ENCODE peak calls at places on chromosomes 4 and X, in ten cellular contexts. One of them, this sample, is unnamed.

GRCh38 chrX:103404225-103405008 is 28.1 kb downstream of the BEX3 start:
- DNase-seq in PC-3: peak
- DNase-seq in GM23248: peak
- DNase-seq in K562: peak
- DNase-seq in DND-41: no peak
- DNase-seq in mammary epithelial cell: peak
- DNase-seq in GM23338: peak
- DNase-seq in keratinocyte: no peak
- DNase-seq in fibroblast of lung: peak
- DNase-seq in neural progenitor cell: peak
- DNase-seq in this sample: peak

GRCh38 chrX:41779058-41779564 is 55.1 kb downstream of the GPR82 start:
- DNase-seq in DND-41: no peak
- DNase-seq in neural progenitor cell: no peak
- DNase-seq in fibroblast of lung: peak
- DNase-seq in GM23248: peak
- DNase-seq in PC-3: peak
- DNase-seq in keratinocyte: no peak
- DNase-seq in K562: no peak
- DNase-seq in GM23338: no peak
- DNase-seq in mammary epithelial cell: peak
- DNase-seq in this sample: peak

GRCh38 chr4:128917781-128918180 is 108.3 kb downstream of the JADE1 start:
- DNase-seq in mammary epithelial cell: no peak
- DNase-seq in fibroblast of lung: no peak
- DNase-seq in GM23338: no peak
- DNase-seq in DND-41: peak
- DNase-seq in neural progenitor cell: no peak
- DNase-seq in K562: no peak
- DNase-seq in keratinocyte: no peak
- DNase-seq in PC-3: no peak
- DNase-seq in GM23248: no peak
- DNase-seq in this sample: no peak

GRCh38 chr4:87118826-87119225 is 101.6 kb downstream of the KLHL8 start:
- DNase-seq in mammary epithelial cell: peak
- DNase-seq in keratinocyte: no peak
- DNase-seq in GM23338: peak
- DNase-seq in fibroblast of lung: peak
- DNase-seq in neural progenitor cell: no peak
- DNase-seq in GM23248: peak
- DNase-seq in K562: peak
- DNase-seq in DND-41: peak
- DNase-seq in PC-3: no peak
- DNase-seq in this sample: no peak

GRCh38 chr4:22099896-22100295 is 151.3 kb upstream of the KCNIP4 start:
- DNase-seq in GM23338: no peak
- DNase-seq in K562: no peak
- DNase-seq in DND-41: no peak
- DNase-seq in keratinocyte: no peak
- DNase-seq in GM23248: peak
- DNase-seq in fibroblast of lung: peak
- DNase-seq in mammary epithelial cell: peak
- DNase-seq in neural progenitor cell: no peak
- DNase-seq in PC-3: no peak
- DNase-seq in this sample: no peak

GRCh38 chrX:115649461-115650063 is 88.6 kb downstream of the PLS3 start:
- DNase-seq in GM23338: peak
- DNase-seq in DND-41: no peak
- DNase-seq in K562: no peak
- DNase-seq in neural progenitor cell: no peak
- DNase-seq in fibroblast of lung: no peak
- DNase-seq in mammary epithelial cell: peak
- DNase-seq in GM23248: no peak
- DNase-seq in PC-3: peak
- DNase-seq in keratinocyte: no peak
- DNase-seq in this sample: no peak

GRCh38 chrX:71556026-71556425 is 22.2 kb upstream of the GCNA start:
- DNase-seq in keratinocyte: no peak
- DNase-seq in neural progenitor cell: no peak
- DNase-seq in GM23338: no peak
- DNase-seq in DND-41: no peak
- DNase-seq in mammary epithelial cell: no peak
- DNase-seq in fibroblast of lung: no peak
- DNase-seq in GM23248: no peak
- DNase-seq in PC-3: no peak
- DNase-seq in K562: no peak
- DNase-seq in this sample: no peak

GRCh38 chr4:44447563-44448504 is 775 bp downstream of the KCTD8 start:
- DNase-seq in GM23248: peak
- DNase-seq in PC-3: peak
- DNase-seq in keratinocyte: no peak
- DNase-seq in mammary epithelial cell: peak
- DNase-seq in GM23338: peak
- DNase-seq in neural progenitor cell: peak
- DNase-seq in DND-41: no peak
- DNase-seq in K562: no peak
- DNase-seq in fibroblast of lung: peak
- DNase-seq in this sample: peak

GRCh38 chr4:121034010-121034409 is 38.3 kb downstream of the NDNF start:
- DNase-seq in mammary epithelial cell: peak
- DNase-seq in fibroblast of lung: peak
- DNase-seq in neural progenitor cell: no peak
- DNase-seq in DND-41: no peak
- DNase-seq in GM23248: peak
- DNase-seq in K562: no peak
- DNase-seq in GM23338: no peak
- DNase-seq in keratinocyte: no peak
- DNase-seq in PC-3: no peak
- DNase-seq in this sample: peak

GRCh38 chrX:129932792-129933321 is 26.9 kb downstream of the UTP14A start:
- DNase-seq in fibroblast of lung: no peak
- DNase-seq in mammary epithelial cell: no peak
- DNase-seq in K562: peak
- DNase-seq in GM23248: peak
- DNase-seq in neural progenitor cell: peak
- DNase-seq in DND-41: no peak
- DNase-seq in PC-3: peak
- DNase-seq in keratinocyte: no peak
- DNase-seq in GM23338: peak
- DNase-seq in this sample: peak

GRCh38 chrX:150766351-150767044 is 73.3 kb downstream of the MTMR1 start:
- DNase-seq in mammary epithelial cell: no peak
- DNase-seq in GM23248: no peak
- DNase-seq in fibroblast of lung: no peak
- DNase-seq in DND-41: no peak
- DNase-seq in K562: peak
- DNase-seq in PC-3: no peak
- DNase-seq in keratinocyte: no peak
- DNase-seq in GM23338: peak
- DNase-seq in neural progenitor cell: no peak
- DNase-seq in this sample: no peak

GRCh38 chr4:137647375-137647774 is 115.1 kb upstream of the PCDH18 start:
- DNase-seq in neural progenitor cell: no peak
- DNase-seq in mammary epithelial cell: no peak
- DNase-seq in K562: no peak
- DNase-seq in fibroblast of lung: no peak
- DNase-seq in GM23248: no peak
- DNase-seq in DND-41: no peak
- DNase-seq in GM23338: no peak
- DNase-seq in keratinocyte: no peak
- DNase-seq in PC-3: peak
- DNase-seq in this sample: no peak

GRCh38 chrX:20038966-20039365 is 48.1 kb upstream of the BCLAF3 start:
- DNase-seq in fibroblast of lung: no peak
- DNase-seq in DND-41: no peak
- DNase-seq in K562: no peak
- DNase-seq in GM23338: no peak
- DNase-seq in PC-3: no peak
- DNase-seq in neural progenitor cell: no peak
- DNase-seq in GM23248: no peak
- DNase-seq in keratinocyte: no peak
- DNase-seq in mammary epithelial cell: peak
- DNase-seq in this sample: no peak

GRCh38 chrX:105837227-105837626 is 14.9 kb downstream of the NRK start:
- DNase-seq in mammary epithelial cell: peak
- DNase-seq in keratinocyte: no peak
- DNase-seq in DND-41: no peak
- DNase-seq in PC-3: peak
- DNase-seq in GM23248: no peak
- DNase-seq in fibroblast of lung: peak
- DNase-seq in GM23338: no peak
- DNase-seq in neural progenitor cell: peak
- DNase-seq in K562: no peak
- DNase-seq in this sample: peak

GRCh38 chrX:136879001-136879667 is 1.4 kb downstream of the RBMX start:
- DNase-seq in keratinocyte: no peak
- DNase-seq in GM23248: peak
- DNase-seq in fibroblast of lung: peak
- DNase-seq in DND-41: no peak
- DNase-seq in K562: no peak
- DNase-seq in mammary epithelial cell: peak
- DNase-seq in neural progenitor cell: no peak
- DNase-seq in GM23338: no peak
- DNase-seq in PC-3: no peak
- DNase-seq in this sample: no peak

GRCh38 chr4:174375422-174375821 is 91.7 kb downstream of the CEP44 start:
- DNase-seq in neural progenitor cell: no peak
- DNase-seq in GM23248: no peak
- DNase-seq in K562: peak
- DNase-seq in PC-3: peak
- DNase-seq in DND-41: no peak
- DNase-seq in mammary epithelial cell: no peak
- DNase-seq in fibroblast of lung: no peak
- DNase-seq in keratinocyte: no peak
- DNase-seq in GM23338: peak
- DNase-seq in this sample: no peak

GRCh38 chr4:183798249-183798920 is 106.7 kb upstream of the STOX2 start:
- DNase-seq in DND-41: no peak
- DNase-seq in GM23248: no peak
- DNase-seq in neural progenitor cell: peak
- DNase-seq in fibroblast of lung: no peak
- DNase-seq in PC-3: no peak
- DNase-seq in keratinocyte: no peak
- DNase-seq in mammary epithelial cell: peak
- DNase-seq in K562: no peak
- DNase-seq in GM23338: peak
- DNase-seq in this sample: peak
- TF ChIP-seq EZH2 in DND-41: no peak
- TF ChIP-seq EZH2 in GM23248: no peak
- TF ChIP-seq EZH2 in neural progenitor cell: peak
- TF ChIP-seq EZH2 in fibroblast of lung: peak
- TF ChIP-seq EZH2 in PC-3: no peak
- TF ChIP-seq EZH2 in keratinocyte: peak
- TF ChIP-seq EZH2 in mammary epithelial cell: no peak
- TF ChIP-seq EZH2 in K562: no peak
- TF ChIP-seq EZH2 in GM23338: peak
- TF ChIP-seq EZH2 in this sample: no peak

GRCh38 chr4:56655627-56656345 is 25.3 kb downstream of the HOPX start:
- DNase-seq in fibroblast of lung: no peak
- DNase-seq in DND-41: no peak
- DNase-seq in PC-3: no peak
- DNase-seq in neural progenitor cell: peak
- DNase-seq in mammary epithelial cell: no peak
- DNase-seq in GM23338: peak
- DNase-seq in GM23248: peak
- DNase-seq in K562: no peak
- DNase-seq in keratinocyte: no peak
- DNase-seq in this sample: peak
- TF ChIP-seq EZH2 in fibroblast of lung: no peak
- TF ChIP-seq EZH2 in DND-41: no peak
- TF ChIP-seq EZH2 in PC-3: no peak
- TF ChIP-seq EZH2 in neural progenitor cell: peak
- TF ChIP-seq EZH2 in mammary epithelial cell: peak
- TF ChIP-seq EZH2 in GM23338: peak
- TF ChIP-seq EZH2 in GM23248: peak
- TF ChIP-seq EZH2 in K562: no peak
- TF ChIP-seq EZH2 in keratinocyte: no peak
- TF ChIP-seq EZH2 in this sample: no peak

GRCh38 chrX:25003066-25003849 is 12.5 kb downstream of the ARX start:
- DNase-seq in DND-41: no peak
- DNase-seq in GM23248: no peak
- DNase-seq in mammary epithelial cell: no peak
- DNase-seq in keratinocyte: no peak
- DNase-seq in neural progenitor cell: peak
- DNase-seq in GM23338: peak
- DNase-seq in K562: no peak
- DNase-seq in PC-3: no peak
- DNase-seq in fibroblast of lung: no peak
- DNase-seq in this sample: peak
- TF ChIP-seq EZH2 in DND-41: no peak
- TF ChIP-seq EZH2 in GM23248: no peak
- TF ChIP-seq EZH2 in mammary epithelial cell: no peak
- TF ChIP-seq EZH2 in keratinocyte: peak
- TF ChIP-seq EZH2 in neural progenitor cell: peak
- TF ChIP-seq EZH2 in GM23338: no peak
- TF ChIP-seq EZH2 in K562: no peak
- TF ChIP-seq EZH2 in PC-3: no peak
- TF ChIP-seq EZH2 in fibroblast of lung: peak
- TF ChIP-seq EZH2 in this sample: peak

DNA sequence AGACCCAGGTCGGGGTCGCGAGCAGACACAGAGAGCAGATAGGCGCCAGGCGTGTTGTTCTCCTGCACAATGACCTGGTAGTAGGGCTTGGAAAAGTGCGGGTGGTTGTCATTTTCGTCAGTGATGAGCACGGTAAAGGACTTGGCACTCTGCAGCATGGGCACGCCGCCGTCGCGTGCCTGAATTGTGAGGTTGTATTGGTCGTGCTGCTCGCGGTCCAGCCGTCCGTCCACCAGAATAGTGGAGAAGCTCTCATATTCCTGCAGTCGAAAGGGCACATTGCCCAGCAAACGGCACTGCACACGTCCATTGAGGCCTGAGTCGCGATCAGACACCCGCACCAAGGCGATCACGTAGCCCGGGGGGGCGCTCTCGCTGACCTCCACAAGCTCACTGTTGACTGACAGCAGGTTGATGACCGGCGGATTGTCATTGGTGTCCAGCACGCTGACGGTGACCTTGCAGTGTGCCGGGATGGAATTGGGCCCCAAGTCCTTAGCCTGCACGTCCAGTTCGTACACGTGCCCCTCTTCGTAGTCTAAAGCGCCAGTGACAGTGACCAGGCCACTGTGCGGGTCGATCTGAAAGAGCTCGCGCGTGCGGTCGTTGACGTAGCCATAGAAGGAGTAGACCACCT is 2.8 kb downstream of the PCDH19 start:
- DNase-seq in fibroblast of lung: no peak
- DNase-seq in DND-41: no peak
- DNase-seq in GM23338: peak
- DNase-seq in neural progenitor cell: no peak
- DNase-seq in K562: no peak
- DNase-seq in GM23248: no peak
- DNase-seq in PC-3: no peak
- DNase-seq in keratinocyte: no peak
- DNase-seq in mammary epithelial cell: no peak
- DNase-seq in this sample: no peak
- TF ChIP-seq EZH2 in fibroblast of lung: no peak
- TF ChIP-seq EZH2 in DND-41: no peak
- TF ChIP-seq EZH2 in GM23338: peak
- TF ChIP-seq EZH2 in neural progenitor cell: no peak
- TF ChIP-seq EZH2 in K562: no peak
- TF ChIP-seq EZH2 in GM23248: no peak
- TF ChIP-seq EZH2 in PC-3: no peak
- TF ChIP-seq EZH2 in keratinocyte: no peak
- TF ChIP-seq EZH2 in mammary epithelial cell: no peak
- TF ChIP-seq EZH2 in this sample: no peak